ENCODE peak calls at places on chromosomes 7 and 10, in eight cellular contexts. T is BE2C; F is activated effector memory CD4-positive, alpha-beta T cell treated with anti-CD3 and anti-CD28 coated beads, Interleukin-2, amount 50 U/mL, for 16 hours; U is posterior cingulate gyrus; P is A549; E is NCI-H1092 treated with DMSO at 0.1 percent for 48 hours; Y is hypothalamus; C is cardiac muscle cell. Z is an unnamed sample.

GRCh38 chr10:99660662-99661369 is 1.5 kb downstream of the ENTPD7 start:
- DNase-seq in T (no peak), F (no peak), U (no peak), P (no peak), E (no peak), Y (no peak), C (no peak), Z (no peak)

GRCh38 chr7:20241491-20242261 is 24.5 kb upstream of the MACC1 start:
- DNase-seq in T (no peak), F (no peak), U (no peak), P (no peak), E (no peak), Y (no peak), C (no peak), Z (no peak)

GRCh38 chr10:122056431-122057094 is 67.6 kb downstream of the TACC2 start:
- DNase-seq in T (no peak), F (no peak), U (no peak), P (no peak), E (no peak), Y (no peak), C (no peak), Z (no peak)

GRCh38 chr10:132536241-132536963 is 1.2 kb upstream of the INPP5A start:
- DNase-seq in T (no peak), F (peak), U (no peak), P (no peak), E (no peak), Y (no peak), C (peak), Z (no peak)

GRCh38 chr10:22433875-22434274 is 88.6 kb downstream of the SPAG6 start:
- DNase-seq in T (no peak), F (no peak), U (no peak), P (peak), E (no peak), Y (no peak), C (no peak), Z (no peak)

GRCh38 chr10:122421054-122421625 is 33.3 kb upstream of the ARMS2 start:
- DNase-seq in T (no peak), F (no peak), U (no peak), P (no peak), E (no peak), Y (no peak), C (no peak), Z (no peak)

GRCh38 chr10:73161079-73161478 is 6.7 kb downstream of the ECD start:
- DNase-seq in T (no peak), F (no peak), U (no peak), P (no peak), E (no peak), Y (no peak), C (no peak), Z (no peak)

GRCh38 chr10:111801841-111802240 is 381.7 kb downstream of the GPAM start:
- DNase-seq in T (no peak), F (no peak), U (no peak), P (no peak), E (no peak), Y (no peak), C (no peak), Z (no peak)

GRCh38 chr10:58839771-58840170 is 327.1 kb downstream of the BICC1 start:
- DNase-seq in T (no peak), F (no peak), U (no peak), P (no peak), E (no peak), Y (no peak), C (no peak), Z (no peak)

GRCh38 chr7:15888090-15888489 is 201.6 kb upstream of the MEOX2 start:
- DNase-seq in T (no peak), F (no peak), U (no peak), P (no peak), E (no peak), Y (no peak), C (no peak), Z (no peak)

GRCh38 chr10:104332243-104333036 is 5.8 kb downstream of the ITPRIP start:
- DNase-seq in T (no peak), F (peak), U (no peak), P (no peak), E (no peak), Y (no peak), C (peak), Z (peak)

GRCh38 chr7:85033263-85033662 is 153.6 kb downstream of the SEMA3D start:
- DNase-seq in T (no peak), F (no peak), U (no peak), P (no peak), E (no peak), Y (no peak), C (peak), Z (no peak)

GRCh38 chr7:124723012-124723411 is 42.6 kb downstream of the GPR37 start:
- DNase-seq in T (no peak), F (no peak), U (no peak), P (peak), E (no peak), Y (no peak), C (no peak), Z (no peak)

GRCh38 chr10:114754445-114755320 is 66.9 kb upstream of the FHIP2A start:
- DNase-seq in T (no peak), F (no peak), U (no peak), P (no peak), E (no peak), Y (no peak), C (no peak), Z (no peak)

GRCh38 chr7:130667593-130668257 is 823 bp downstream of the COPG2 start:
- DNase-seq in T (no peak), F (no peak), U (peak), P (no peak), E (peak), Y (peak), C (peak), Z (no peak)